ENCODE peak calls at places on chromosomes 12 and 14, in ten cellular contexts. L is AG09319, W is neural progenitor cell, U is NB4, X is GM06990, S is esophagus squamous epithelium, R is thoracic aorta, P is RWPE1, G is left lung, Z is fibroblast of the aortic adventitia. E is an unnamed sample.

GRCh38 chr12:132354211-132354981 is 25.0 kb upstream of the GALNT9 start:
- DNase-seq in L (no peak), W (no peak), U (no peak), X (no peak), S (no peak), R (no peak), P (no peak), G (peak; percentile 69), Z (no peak), E (no peak)

GRCh38 chr12:93573552-93574223 is 1.2 kb downstream of the SOCS2 start:
- DNase-seq in L (no peak), W (peak; percentile 14), U (no peak), X (no peak), S (no peak), R (no peak), P (no peak), G (no peak), Z (peak; percentile 25), E (no peak)

GRCh38 chr12:16112151-16112550 is 165.3 kb downstream of the SLC15A5 start:
- DNase-seq in L (no peak), W (peak; percentile 21), U (no peak), X (no peak), S (no peak), R (no peak), P (no peak), G (no peak), Z (no peak), E (no peak)

GRCh38 chr14:99554757-99555531 is 49.1 kb downstream of the CCDC85C start:
- DNase-seq in L (no peak), W (no peak), U (no peak), X (no peak), S (no peak), R (no peak), P (no peak), G (no peak), Z (no peak), E (no peak)

GRCh38 chr12:121110211-121110940 is 22.3 kb upstream of the P2RX7 start:
- DNase-seq in L (no peak), W (peak; percentile 72), U (peak; percentile 91), X (peak; percentile 44), S (no peak), R (no peak), P (peak; percentile 47), G (no peak), Z (peak; percentile 75), E (peak; percentile 45)

GRCh38 chr12:113889076-113889475 is 77.0 kb downstream of the RBM19 start:
- DNase-seq in L (no peak), W (no peak), U (no peak), X (no peak), S (no peak), R (no peak), P (no peak), G (no peak), Z (peak; percentile 8), E (no peak)

GRCh38 chr12:115570271-115570777 is 707.2 kb downstream of the MED13L start:
- DNase-seq in L (no peak), W (peak; percentile 53), U (no peak), X (no peak), S (no peak), R (no peak), P (no peak), G (no peak), Z (peak; percentile 13), E (no peak)

GRCh38 chr12:117582135-117582784 is 220.8 kb upstream of the NOS1 start:
- DNase-seq in L (no peak), W (no peak), U (no peak), X (no peak), S (no peak), R (no peak), P (no peak), G (no peak), Z (no peak), E (no peak)

GRCh38 chr12:79665488-79665887 is 25.3 kb downstream of the PAWR start:
- DNase-seq in L (no peak), W (no peak), U (no peak), X (no peak), S (no peak), R (no peak), P (no peak), G (no peak), Z (peak; percentile 43), E (no peak)

GRCh38 chr12:85466906-85467305 is 186.9 kb downstream of the ALX1 start:
- DNase-seq in L (no peak), W (no peak), U (no peak), X (no peak), S (no peak), R (no peak), P (no peak), G (no peak), Z (peak; percentile 23), E (no peak)

GRCh38 chr14:76719664-76720063 is 41.6 kb upstream of the VASH1 start:
- DNase-seq in L (no peak), W (no peak), U (no peak), X (no peak), S (no peak), R (no peak), P (no peak), G (no peak), Z (no peak), E (no peak)

GRCh38 chr12:94650143-94651056 is at the start of gene TMCC3:
- DNase-seq in L (no peak), W (peak; percentile 80), U (peak; percentile 55), X (peak; percentile 62), S (no peak), R (no peak), P (peak; percentile 61), G (peak; percentile 93), Z (peak; percentile 12), E (no peak)

GRCh38 chr14:53894456-53894855 is 62.2 kb downstream of the BMP4 start:
- DNase-seq in L (peak; percentile 23), W (no peak), U (no peak), X (no peak), S (no peak), R (no peak), P (peak; percentile 21), G (no peak), Z (peak; percentile 75), E (no peak)

GRCh38 chr14:51540364-51540763 is 111.3 kb upstream of the FRMD6 start:
- DNase-seq in L (no peak), W (no peak), U (no peak), X (no peak), S (no peak), R (no peak), P (no peak), G (no peak), Z (peak; percentile 34), E (no peak)

DNA sequence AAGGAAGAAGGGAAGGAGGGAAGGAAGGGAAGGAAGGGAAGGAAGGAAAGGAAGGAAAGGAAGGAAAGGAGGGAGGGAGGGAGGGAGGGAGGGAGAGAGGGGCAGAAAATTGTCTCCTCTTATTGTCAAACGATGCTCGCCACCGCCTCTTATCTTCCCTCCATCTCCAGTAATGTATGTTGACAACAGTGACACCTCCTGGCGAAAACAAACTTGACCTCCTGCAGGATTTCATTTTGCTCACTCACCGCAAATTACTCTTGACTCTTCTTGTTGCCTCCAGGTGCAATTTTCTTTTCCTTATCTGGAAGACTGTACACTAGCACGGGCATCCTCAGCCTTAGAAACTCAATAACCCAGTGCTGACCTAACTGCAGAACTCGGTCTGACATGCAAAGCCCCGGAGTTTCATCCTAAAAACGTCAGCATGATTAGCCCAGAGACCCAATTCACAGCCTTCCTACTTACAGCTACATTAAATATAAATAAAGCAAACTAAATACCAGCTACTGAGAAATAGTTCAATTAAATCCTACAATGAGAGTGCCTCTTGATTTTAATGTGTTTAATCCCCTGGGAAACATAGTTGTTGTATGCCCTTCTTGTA is 512.4 kb upstream of the TMPO start:
- DNase-seq in L (no peak), W (peak; percentile 77), U (peak; percentile 72), X (no peak), S (no peak), R (no peak), P (peak; percentile 17), G (no peak), Z (peak; percentile 1), E (no peak)
- TF ChIP-seq CTCF in L (peak; percentile 20), W (peak; percentile 75), U (peak; percentile 71), X (peak; percentile 64), S (peak; percentile 23), R (peak; percentile 38), P (peak; percentile 29), G (peak; percentile 34), Z (peak; percentile 8), E (no peak)

GRCh38 chr12:76346798-76347420 is 1.3 kb downstream of the BBS10 start:
- DNase-seq in L (peak; percentile 41), W (peak; percentile 33), U (peak; percentile 69), X (peak; percentile 18), S (no peak), R (no peak), P (peak; percentile 35), G (no peak), Z (peak; percentile 84), E (no peak)
- TF ChIP-seq CTCF in L (peak; percentile 59), W (peak; percentile 44), U (no peak), X (peak; percentile 41), S (peak; percentile 9), R (no peak), P (peak; percentile 63), G (peak; percentile 29), Z (peak; percentile 46), E (no peak)

DNA sequence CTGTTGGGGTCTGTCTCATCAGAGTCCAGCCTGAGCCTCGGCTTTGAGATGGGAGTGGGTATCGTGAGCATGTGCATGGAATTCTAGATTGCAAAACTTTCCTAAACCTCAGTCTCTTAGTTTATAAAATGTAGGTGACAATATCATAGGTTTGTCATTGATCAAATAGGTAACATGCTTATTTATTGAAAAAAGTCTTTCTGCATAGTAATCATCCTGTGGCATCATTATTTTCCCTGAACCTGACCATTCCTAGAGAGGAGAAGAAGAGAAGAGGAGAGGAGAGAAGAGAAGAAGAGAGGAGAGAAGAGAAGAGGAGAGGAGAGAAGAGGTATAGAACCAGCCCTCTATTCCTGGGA is 4.1 kb downstream of the SMIM41 start:
- DNase-seq in L (no peak), W (no peak), U (no peak), X (no peak), S (no peak), R (no peak), P (no peak), G (no peak), Z (no peak), E (no peak)
- TF ChIP-seq CTCF in L (no peak), W (no peak), U (no peak), X (no peak), S (no peak), R (no peak), P (no peak), G (no peak), Z (no peak), E (no peak)

DNA sequence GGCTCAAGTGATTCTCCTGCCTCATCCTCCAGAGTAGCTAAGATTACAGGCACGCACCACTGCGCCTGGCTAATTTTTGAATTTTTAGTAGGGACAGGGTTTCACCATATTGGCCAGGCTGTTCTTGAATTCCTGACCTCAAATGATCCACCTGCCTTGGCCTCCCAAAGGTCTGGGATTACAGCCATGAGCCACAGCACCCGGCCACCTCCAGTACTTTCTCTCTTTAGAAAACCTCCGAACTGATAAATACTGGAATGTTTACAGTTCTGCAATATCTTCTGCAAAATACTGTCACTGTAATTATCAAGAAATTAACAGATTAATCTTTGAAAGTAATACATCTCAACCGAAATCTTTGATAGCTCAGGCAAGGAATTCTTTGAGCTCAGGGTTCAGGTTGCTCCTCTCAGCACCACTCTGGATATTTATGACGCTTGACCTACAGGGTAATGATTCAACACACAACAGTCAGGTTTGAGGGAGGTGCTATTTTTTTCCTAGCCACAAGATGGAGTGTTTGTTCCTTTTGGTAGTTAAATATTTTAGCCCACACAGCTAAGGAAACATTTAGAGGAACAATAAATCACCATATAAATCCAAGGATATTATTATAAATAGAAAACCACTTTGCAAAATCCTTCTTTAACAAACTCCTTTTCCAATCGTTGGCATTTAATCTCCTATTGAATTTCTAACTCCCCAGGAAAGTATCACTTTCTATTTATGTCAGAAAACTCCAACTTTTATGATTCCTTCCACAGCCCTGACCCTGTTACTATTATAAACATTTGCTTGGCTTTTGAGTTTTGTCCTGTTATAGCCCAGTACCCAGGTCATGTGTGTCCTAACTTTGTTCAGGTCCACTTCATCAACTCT is 48.6 kb upstream of the GTF2A1 start:
- DNase-seq in L (peak; percentile 55), W (peak; percentile 65), U (peak; percentile 63), X (peak; percentile 12), S (no peak), R (no peak), P (peak; percentile 84), G (no peak), Z (peak; percentile 82), E (no peak)
- TF ChIP-seq CTCF in L (peak; percentile 71), W (peak; percentile 88), U (peak; percentile 59), X (peak; percentile 61), S (peak; percentile 86), R (peak; percentile 64), P (peak; percentile 83), G (peak; percentile 70), Z (peak; percentile 78), E (no peak)

E was measured in omental fat pad.